ENCODE peak calls at places on chromosome 18, in eight cellular contexts. M is AG04450, C is A549, B is neuronal stem cell, D is RWPE1, W is hepatocyte, Y is MM.1S, L is IMR-90. X is an unnamed sample.

GRCh38 chr18:45386256-45386655 is 229.0 kb upstream of the SLC14A2 start:
- DNase-seq in B (peak), Y (peak), M (no peak), C (no peak), D (no peak), W (peak), L (peak), X (peak)

GRCh38 chr18:79723036-79723435 is 43.4 kb downstream of the CTDP1 start:
- DNase-seq in C (no peak), W (no peak), Y (no peak), B (no peak), M (no peak), D (no peak), L (no peak), X (no peak)

GRCh38 chr18:36724591-36725001 is 104.2 kb downstream of the TPGS2 start:
- DNase-seq in D (no peak), Y (no peak), C (no peak), B (no peak), W (no peak), L (peak), M (no peak), X (no peak)

GRCh38 chr18:21057112-21057511 is 54.5 kb downstream of the ROCK1 start:
- DNase-seq in D (no peak), W (no peak), M (no peak), L (no peak), Y (no peak), B (no peak), C (no peak), X (no peak)

GRCh38 chr18:80245781-80246655 is 1.3 kb downstream of the PARD6G start:
- DNase-seq in C (no peak), Y (no peak), W (peak), M (no peak), D (peak), B (peak), L (no peak), X (no peak)

GRCh38 chr18:13611058-13611615 is 115.2 kb downstream of the FAM210A start:
- DNase-seq in C (no peak), M (no peak), L (peak), D (no peak), B (peak), Y (peak), W (peak), X (peak)

GRCh38 chr18:68480196-68480595 is 234.7 kb downstream of the TMX3 start:
- DNase-seq in L (no peak), B (no peak), C (no peak), W (no peak), M (no peak), D (no peak), Y (peak), X (no peak)

GRCh38 chr18:6294119-6294784 is 120.5 kb downstream of the L3MBTL4 start:
- DNase-seq in Y (peak), B (no peak), M (no peak), C (no peak), W (no peak), L (no peak), D (no peak), X (no peak)

GRCh38 chr18:66682855-66683322 is 79.0 kb upstream of the CDH19 start:
- DNase-seq in Y (no peak), B (peak), L (no peak), W (no peak), C (no peak), D (no peak), M (no peak), X (no peak)
- H3K27ac ChIP-seq in Y (no peak), B (peak), L (no peak), W (no peak), C (no peak), D (no peak), M (no peak), X (no peak)

GRCh38 chr18:11995445-11996189 is 14.3 kb downstream of the IMPA2 start:
- DNase-seq in B (peak), W (peak), D (peak), L (peak), Y (peak), C (peak), M (peak), X (peak)

GRCh38 chr18:11996190-11996754 is 15.0 kb downstream of the IMPA2 start:
- DNase-seq in W (no peak), D (no peak), Y (no peak), B (no peak), M (no peak), L (no peak), C (no peak), X (no peak)

GRCh38 chr18:11997466-11997865 is 16.2 kb downstream of the IMPA2 start:
- DNase-seq in C (no peak), L (no peak), W (no peak), Y (no peak), B (no peak), D (no peak), M (no peak), X (no peak)

GRCh38 chr18:11998182-11998581 is 16.9 kb downstream of the IMPA2 start:
- DNase-seq in L (no peak), M (no peak), C (no peak), B (no peak), D (no peak), W (no peak), Y (no peak), X (no peak)

DNA sequence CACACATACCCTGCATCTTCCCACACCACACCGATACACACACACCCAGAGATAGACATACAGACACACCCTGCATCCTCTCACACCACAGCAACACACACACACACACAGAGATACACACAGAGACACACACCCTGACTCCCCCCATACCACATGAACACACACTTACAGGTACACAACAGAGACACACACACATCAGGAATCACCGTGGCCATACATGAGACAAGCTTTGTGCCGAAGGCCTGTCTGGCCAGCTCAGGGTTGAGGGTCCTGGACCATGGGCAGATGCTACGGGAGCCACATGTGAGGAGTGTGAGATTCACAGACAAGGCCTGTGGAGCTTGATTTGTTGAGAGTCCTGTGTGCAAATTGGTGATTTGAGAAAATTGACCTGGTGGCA is 15.6 kb downstream of the IMPA2 start:
- DNase-seq in Y (no peak), C (no peak), M (no peak), D (no peak), L (no peak), B (no peak), W (no peak), X (no peak)
- H3K27ac ChIP-seq in Y (no peak), C (peak), M (no peak), D (no peak), L (no peak), B (no peak), W (peak), X (no peak)

GRCh38 chr18:48065601-48065995 is 135.1 kb upstream of the SMAD2 start:
- DNase-seq in C (no peak), D (no peak), M (no peak), L (no peak), B (no peak), Y (no peak), W (no peak), X (no peak)
- H3K27ac ChIP-seq in C (no peak), D (no peak), M (no peak), L (no peak), B (no peak), Y (no peak), W (no peak), X (no peak)

GRCh38 chr18:77071061-77071460 is 61.5 kb downstream of the MBP start:
- DNase-seq in L (no peak), M (no peak), Y (no peak), C (no peak), W (no peak), D (no peak), B (no peak), X (peak)
- H3K27ac ChIP-seq in L (peak), M (no peak), Y (no peak), C (peak), W (peak), D (no peak), B (no peak), X (no peak)

DNA sequence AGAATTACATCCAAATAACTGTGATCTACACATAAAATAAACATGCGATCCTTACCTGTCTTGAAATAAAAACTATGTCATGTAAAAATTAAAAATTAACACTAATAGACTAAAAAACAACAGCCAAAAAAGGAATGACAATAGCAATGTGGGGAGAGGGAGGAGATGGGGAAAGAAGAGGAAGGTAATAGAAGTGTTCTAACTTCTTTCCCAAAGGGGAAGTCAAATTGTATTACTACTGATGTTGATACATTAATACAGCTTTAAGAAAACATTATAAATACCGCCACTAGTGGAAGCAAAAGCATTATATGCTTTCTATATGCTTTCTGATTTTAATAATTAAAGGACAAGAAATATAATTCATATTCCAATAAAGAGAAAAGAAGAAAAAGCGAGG is 22.2 kb downstream of the ZNF516 start:
- DNase-seq in Y (no peak), B (no peak), W (no peak), L (no peak), M (no peak), D (no peak), C (no peak), X (no peak)
- H3K27ac ChIP-seq in Y (no peak), B (no peak), W (no peak), L (no peak), M (no peak), D (no peak), C (no peak), X (no peak)

GRCh38 chr18:76977108-76977621 is 154.8 kb downstream of the ZNF236 start:
- DNase-seq in C (no peak), L (no peak), W (no peak), B (no peak), Y (no peak), M (no peak), D (no peak), X (no peak)
- H3K27ac ChIP-seq in C (no peak), L (no peak), W (no peak), B (no peak), Y (no peak), M (no peak), D (no peak), X (no peak)

DNA sequence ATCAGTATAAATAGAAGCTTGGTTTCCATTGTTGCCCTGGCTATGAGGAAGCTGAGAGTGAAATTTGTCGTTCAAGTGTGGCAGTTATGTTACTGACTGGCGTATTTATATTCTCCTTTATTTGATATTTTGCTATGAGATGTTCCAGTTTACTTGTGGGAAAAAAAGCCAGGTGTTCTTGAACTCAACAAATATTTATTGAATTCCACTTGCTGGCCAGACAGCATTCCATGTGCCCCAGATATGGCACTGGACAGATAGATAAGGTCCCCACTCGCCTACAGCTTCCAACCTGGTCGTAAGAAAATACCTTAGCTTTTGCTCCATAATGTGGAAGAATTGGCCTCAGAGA is 44.7 kb downstream of the NEDD4L start:
- DNase-seq in L (no peak), M (no peak), D (no peak), C (no peak), B (no peak), W (no peak), Y (no peak), X (peak)
- H3K27ac ChIP-seq in L (no peak), M (no peak), D (no peak), C (no peak), B (no peak), W (peak), Y (no peak), X (no peak)

GRCh38 chr18:26536032-26536431 is 12.3 kb downstream of the KCTD1 start:
- DNase-seq in D (peak), B (no peak), C (no peak), Y (no peak), L (no peak), M (no peak), W (no peak), X (no peak)
- H3K27ac ChIP-seq in D (no peak), B (no peak), C (peak), Y (no peak), L (no peak), M (no peak), W (peak), X (no peak)

GRCh38 chr18:7616661-7617060 is 49.5 kb downstream of the PTPRM start:
- DNase-seq in Y (no peak), M (no peak), D (no peak), B (no peak), L (no peak), C (no peak), W (no peak), X (no peak)
- H3K27ac ChIP-seq in Y (no peak), M (no peak), D (no peak), B (no peak), L (no peak), C (peak), W (no peak), X (no peak)

GRCh38 chr18:32922951-32923430 is 150.2 kb upstream of the KLHL14 start:
- DNase-seq in Y (peak), D (no peak), C (no peak), W (no peak), L (no peak), B (no peak), M (no peak), X (no peak)
- H3K27ac ChIP-seq in Y (peak), D (no peak), C (no peak), W (no peak), L (no peak), B (no peak), M (no peak), X (no peak)